ENCODE peak calls at places on chromosomes 3 and 15, in five cellular contexts. A is aorta; W is CD4-positive, alpha-beta T cell; C is BJ; S is lung. Q is an unnamed sample.

GRCh38 chr3:187567741-187568140 is 102.5 kb downstream of the SST start:
- DNase-seq in A (no peak), W (no peak), C (peak; percentile 90), S (no peak), Q (no peak)

GRCh38 chr3:167823738-167824137 is 88.2 kb downstream of the SERPINI1 start:
- DNase-seq in A (no peak), W (no peak), C (no peak), S (no peak), Q (no peak)

GRCh38 chr15:43509002-43509922 is 8.1 kb upstream of the MAP1A start:
- DNase-seq in A (no peak), W (no peak), C (no peak), S (no peak), Q (no peak)

GRCh38 chr15:42349178-42349577 is 10.1 kb upstream of the CAPN3 start:
- DNase-seq in A (no peak), W (no peak), C (no peak), S (no peak), Q (no peak)

GRCh38 chr3:129783470-129783869 is 110.0 kb downstream of the TMCC1 start:
- DNase-seq in A (no peak), W (no peak), C (peak; percentile 50), S (no peak), Q (no peak)

GRCh38 chr3:112651076-112651475 is 10.1 kb upstream of the CCDC80 start:
- DNase-seq in A (no peak), W (no peak), C (no peak), S (no peak), Q (no peak)

GRCh38 chr15:44798815-44799214 is 62.5 kb downstream of the TRIM69 start:
- DNase-seq in A (no peak), W (no peak), C (no peak), S (no peak), Q (no peak)

GRCh38 chr15:88644741-88645140 is 5.9 kb downstream of the ISG20 start:
- DNase-seq in A (no peak), W (no peak), C (no peak), S (no peak), Q (no peak)

GRCh38 chr15:55774113-55774970 is 31.4 kb upstream of the PRTG start:
- DNase-seq in A (peak; percentile 48), W (peak; percentile 37), C (no peak), S (peak; percentile 35), Q (no peak)

GRCh38 chr3:140164922-140165590 is 230.1 kb downstream of the CLSTN2 start:
- DNase-seq in A (no peak), W (no peak), C (no peak), S (no peak), Q (no peak)

GRCh38 chr3:125470671-125471070 is 49.3 kb downstream of the SNX4 start:
- DNase-seq in A (no peak), W (no peak), C (no peak), S (no peak), Q (no peak)

GRCh38 chr3:107942244-107942643 is 148.6 kb downstream of the CD47 start:
- DNase-seq in A (no peak), W (no peak), C (no peak), S (no peak), Q (no peak)

GRCh38 chr3:177852001-177852400 is 654.7 kb upstream of the TBL1XR1 start:
- DNase-seq in A (no peak), W (no peak), C (no peak), S (no peak), Q (no peak)

GRCh38 chr3:143859465-143860203 is 11.4 kb upstream of the SLC9A9 start:
- DNase-seq in A (no peak), W (no peak), C (no peak), S (no peak), Q (no peak)
- H3K27me3 ChIP-seq in A (no peaks in the 10 kb centered on the region), W (no peaks in the 10 kb centered on the region), C (no peaks in the 10 kb centered on the region), S (no peaks in the 10 kb centered on the region), Q (no peaks in the 10 kb centered on the region)

DNA sequence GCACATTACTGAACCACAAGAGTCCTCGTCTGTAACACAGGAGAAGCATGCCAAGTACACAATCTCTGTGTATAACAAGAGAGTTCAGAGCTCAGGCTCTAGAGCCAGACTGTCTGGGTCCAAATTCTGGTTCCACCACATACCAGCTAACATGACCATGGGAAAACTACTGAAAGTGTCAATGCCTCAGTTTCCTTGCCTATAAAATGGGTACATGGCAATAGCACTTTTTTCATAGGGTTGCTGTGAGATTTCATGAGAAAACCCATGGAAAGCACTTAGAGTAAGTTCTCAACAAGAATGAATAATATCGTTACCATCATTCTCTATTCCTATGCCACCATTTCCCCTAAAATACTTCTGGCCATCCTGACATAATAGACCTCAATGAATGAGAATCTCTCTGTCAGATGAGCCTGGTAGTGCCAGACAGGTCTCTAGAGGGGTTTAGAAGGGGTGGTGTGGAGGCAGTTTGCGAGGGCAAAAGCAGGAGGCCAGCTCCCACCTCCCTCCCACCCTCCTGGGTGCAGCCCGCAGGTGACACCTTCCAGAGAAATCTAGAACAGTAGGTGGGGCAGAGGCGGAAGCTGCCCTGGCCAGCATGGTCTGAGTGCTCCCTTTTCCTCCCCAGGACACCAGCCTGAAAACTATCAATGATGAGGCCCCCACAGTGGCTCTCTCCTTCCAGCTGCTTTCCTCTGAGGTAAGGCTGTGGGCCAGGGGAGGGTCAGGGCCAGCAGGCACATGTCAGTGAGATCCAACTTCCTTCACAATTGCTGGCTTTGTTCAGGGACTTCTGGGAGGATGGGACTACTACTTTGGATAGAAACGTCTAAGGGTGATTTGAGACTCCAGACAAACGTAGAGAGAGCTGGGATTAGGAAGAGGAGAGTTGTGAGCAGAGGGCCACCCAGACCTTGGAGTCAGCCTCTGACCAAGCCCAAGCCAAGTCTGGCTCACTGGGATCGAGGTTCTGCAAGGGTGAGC is 45.3 kb downstream of the CCDC33 start:
- DNase-seq in A (no peak), W (no peak), C (no peak), S (no peak), Q (no peak)
- H3K27me3 ChIP-seq in A (no peaks in the 10 kb centered on the region), W (peaks cover 7% of the 10 kb centered on the region), C (peaks cover 25% of the 10 kb centered on the region), S (no peaks in the 10 kb centered on the region), Q (peaks cover 5% of the 10 kb centered on the region)

DNA sequence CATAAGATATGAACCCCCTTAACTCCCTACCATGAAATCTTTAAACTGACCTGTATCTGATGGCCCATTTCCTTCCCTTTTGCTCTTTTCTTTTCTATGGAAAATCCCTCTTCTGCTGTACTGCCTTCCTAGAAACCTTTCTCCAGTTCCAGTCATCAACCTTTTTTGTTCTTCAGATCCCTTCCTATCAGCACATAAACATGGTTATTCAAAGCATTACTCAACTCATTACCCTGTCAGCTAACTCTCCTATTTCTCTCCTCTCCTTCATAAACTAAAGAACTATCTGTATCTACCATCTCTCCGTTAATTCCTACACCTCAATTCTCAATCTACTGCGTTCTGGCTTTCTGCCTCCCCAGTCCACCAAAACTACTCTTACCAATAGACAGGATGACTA is 13.0 kb downstream of the TERC start:
- DNase-seq in A (no peak), W (no peak), C (no peak), S (no peak), Q (no peak)
- H3K27me3 ChIP-seq in A (no peaks in the 10 kb centered on the region), W (peaks cover 9% of the 10 kb centered on the region), C (peaks cover 2% of the 10 kb centered on the region), S (no peaks in the 10 kb centered on the region), Q (peaks cover 12% of the 10 kb centered on the region)

GRCh38 chr15:52794665-52795463 is 4.7 kb upstream of the ONECUT1 start:
- DNase-seq in A (no peak), W (no peak), C (no peak), S (no peak), Q (no peak)
- H3K27me3 ChIP-seq in A (no peaks in the 10 kb centered on the region), W (peaks cover 91% of the 10 kb centered on the region), C (peaks cover 68% of the 10 kb centered on the region), S (peaks cover 7% of the 10 kb centered on the region), Q (peaks cover 85% of the 10 kb centered on the region)

GRCh38 chr3:46881819-46882376 is 4.4 kb downstream of the PTH1R start:
- DNase-seq in A (no peak), W (no peak), C (no peak), S (no peak), Q (no peak)

GRCh38 chr3:46884427-46884826 is 6.9 kb downstream of the PTH1R start:
- DNase-seq in A (no peak), W (no peak), C (no peak), S (no peak), Q (no peak)

GRCh38 chr3:46883252-46884185 is 6.0 kb downstream of the PTH1R start:
- DNase-seq in A (no peak), W (no peak), C (no peak), S (no peak), Q (no peak)

GRCh38 chr3:46880884-46881818 is 3.6 kb downstream of the PTH1R start:
- DNase-seq in A (no peak), W (no peak), C (no peak), S (no peak), Q (no peak)

GRCh38 chr3:46882377-46883015 is 5.0 kb downstream of the PTH1R start:
- DNase-seq in A (no peak), W (no peak), C (no peak), S (no peak), Q (no peak)
- H3K27me3 ChIP-seq in A (no peaks in the 10 kb centered on the region), W (peaks cover 34% of the 10 kb centered on the region), C (peaks cover 27% of the 10 kb centered on the region), S (no peaks in the 10 kb centered on the region), Q (peaks cover 19% of the 10 kb centered on the region)

GRCh38 chr15:40878785-40879184 is 4.8 kb upstream of the RHOV start:
- DNase-seq in A (peak; percentile 1), W (no peak), C (no peak), S (no peak), Q (no peak)

GRCh38 chr15:40875996-40876740 is 2.1 kb upstream of the RHOV start:
- DNase-seq in A (no peak), W (no peak), C (no peak), S (no peak), Q (no peak)

GRCh38 chr15:40881351-40881750 is 7.3 kb upstream of the RHOV start:
- DNase-seq in A (peak; percentile 22), W (no peak), C (no peak), S (no peak), Q (no peak)

GRCh38 chr15:40877691-40878090 is 3.7 kb upstream of the RHOV start:
- DNase-seq in A (no peak), W (no peak), C (no peak), S (no peak), Q (no peak)

DNA sequence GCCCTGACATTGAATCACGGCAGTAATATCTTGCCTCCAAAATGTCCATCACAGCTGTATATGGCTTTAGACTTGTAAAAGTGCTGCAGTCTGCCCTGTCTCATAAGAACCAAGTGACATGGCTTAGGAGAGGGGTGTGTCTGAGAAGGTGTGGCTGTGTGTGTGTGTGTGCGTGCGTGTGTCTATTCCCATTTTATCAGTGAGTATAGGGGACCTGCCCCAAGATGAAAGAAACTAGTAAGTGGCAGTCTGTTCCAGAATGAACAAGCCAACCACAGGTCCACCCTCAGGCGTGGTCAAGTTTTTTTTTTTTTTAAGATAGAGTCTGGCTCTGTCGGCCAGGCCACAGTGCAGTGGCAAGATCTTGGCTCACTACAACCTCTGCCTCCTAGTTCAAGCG is 5.6 kb upstream of the RHOV start:
- DNase-seq in A (no peak), W (no peak), C (no peak), S (no peak), Q (no peak)
- H3K27me3 ChIP-seq in A (no peaks in the 10 kb centered on the region), W (no peaks in the 10 kb centered on the region), C (no peaks in the 10 kb centered on the region), S (no peaks in the 10 kb centered on the region), Q (no peaks in the 10 kb centered on the region)

DNA sequence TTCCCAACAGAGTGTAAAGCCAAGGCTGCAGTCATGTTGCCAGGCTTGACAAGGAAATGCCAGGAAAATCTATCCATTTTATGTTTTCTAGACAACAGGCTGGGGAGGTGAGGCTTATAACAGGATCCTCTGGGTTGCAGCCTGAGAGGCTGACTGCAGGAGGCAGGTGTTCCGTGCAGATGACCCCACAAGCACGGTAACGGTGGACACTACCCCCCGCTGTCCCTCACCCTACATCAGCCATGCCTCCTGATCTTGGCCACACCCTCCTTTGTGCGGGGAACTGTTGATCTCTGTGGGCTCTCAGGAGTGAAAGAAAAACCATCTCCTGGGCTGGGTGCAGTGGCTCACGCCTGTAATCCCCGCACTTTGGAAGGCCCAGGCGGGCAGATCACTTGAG is 68.0 kb upstream of the ADPGK start:
- DNase-seq in A (no peak), W (no peak), C (no peak), S (no peak), Q (no peak)
- H3K27me3 ChIP-seq in A (no peaks in the 10 kb centered on the region), W (peaks cover 3% of the 10 kb centered on the region), C (no peaks in the 10 kb centered on the region), S (no peaks in the 10 kb centered on the region), Q (no peaks in the 10 kb centered on the region)